ENCODE peak calls at places on chromosomes 4 and X, in five cellular contexts. R is fibroblast of the aortic adventitia; T is mesothelial cell of epicardium; P is CD8-positive, alpha-beta T cell; O is CD4-positive, alpha-beta T cell. H is an unnamed sample.

GRCh38 chr4:42906906-42907774 is 14.6 kb downstream of the GRXCR1 start:
- DNase-seq in R (no peak), T (no peak), P (no peak), O (no peak), H (no peak)

GRCh38 chr4:142416711-142417275 is 429.3 kb downstream of the INPP4B start:
- DNase-seq in R (peak), T (no peak), P (no peak), O (no peak), H (no peak)

GRCh38 chr4:47942420-47942819 is 28.0 kb upstream of the NFXL1 start:
- DNase-seq in R (no peak), T (no peak), P (no peak), O (no peak), H (no peak)

GRCh38 chr4:55618546-55619143 is 17.5 kb downstream of the NMU start:
- DNase-seq in R (no peak), T (no peak), P (no peak), O (no peak), H (no peak)

GRCh38 chr4:76654084-76654483 is 219.1 kb downstream of the SHROOM3 start:
- DNase-seq in R (no peak), T (no peak), P (no peak), O (no peak), H (no peak)

GRCh38 chr4:105158837-105159236 is 12.2 kb downstream of the TET2 start:
- DNase-seq in R (no peak), T (no peak), P (no peak), O (no peak), H (no peak)

GRCh38 chr4:6222761-6223292 is 22.5 kb upstream of the JAKMIP1 start:
- DNase-seq in R (no peak), T (no peak), P (no peak), O (no peak), H (no peak)

GRCh38 chr4:10020106-10020505 is 1.2 kb downstream of the SLC2A9 start:
- DNase-seq in R (no peak), T (no peak), P (no peak), O (no peak), H (no peak)

GRCh38 chr4:184457530-184458249 is 16.7 kb downstream of the IRF2 start:
- DNase-seq in R (no peak), T (no peak), P (no peak), O (no peak), H (peak)

GRCh38 chrX:39856472-39857121 is 241.2 kb downstream of the BCOR start:
- DNase-seq in R (no peak), T (no peak), P (no peak), O (no peak), H (no peak)

GRCh38 chr4:173573725-173574124 is 43.7 kb upstream of the HAND2 start:
- DNase-seq in R (no peak), T (no peak), P (no peak), O (no peak), H (no peak)

GRCh38 chr4:122156819-122157218 is 4.7 kb downstream of the BLTP1 start:
- DNase-seq in R (no peak), T (no peak), P (no peak), O (no peak), H (no peak)

GRCh38 chr4:54717694-54718093 is 59.9 kb downstream of the KIT start:
- DNase-seq in R (no peak), T (no peak), P (no peak), O (no peak), H (no peak)

GRCh38 chr4:15385928-15386327 is 41.9 kb upstream of the C1QTNF7 start:
- DNase-seq in R (no peak), T (no peak), P (no peak), O (no peak), H (no peak)

GRCh38 chr4:108512615-108513505 is 107.5 kb upstream of the RPL34 start:
- DNase-seq in R (peak), T (peak), P (peak), O (peak), H (no peak)

GRCh38 chr4:32672369-32672768 is 1952.2 kb downstream of the PCDH7 start:
- DNase-seq in R (no peak), T (no peak), P (no peak), O (no peak), H (no peak)

GRCh38 chrX:16946361-16946964 is at the start of gene REPS2:
- DNase-seq in R (peak), T (peak), P (peak), O (peak), H (peak)

GRCh38 chr4:38319456-38320348 is 344.3 kb upstream of the KLF3 start:
- DNase-seq in R (peak), T (peak), P (peak), O (peak), H (peak)

GRCh38 chrX:50903387-50904027 is 7.0 kb upstream of the BMP15 start:
- DNase-seq in R (peak), T (no peak), P (no peak), O (no peak), H (no peak)

GRCh38 chrX:1524874-1525582 is 12.0 kb downstream of the P2RY8 start:
- DNase-seq in R (no peak), T (no peak), P (no peak), O (no peak), H (no peak)

GRCh38 chrX:75273483-75273882 is 402 bp upstream of the UPRT start:
- DNase-seq in R (no peak), T (no peak), P (no peak), O (no peak), H (no peak)

GRCh38 chrX:153766098-153766817 is 2.2 kb downstream of the PLXNB3 start:
- DNase-seq in R (peak), T (peak), P (peak), O (no peak), H (no peak)

GRCh38 chr4:52244773-52245360 is 193.8 kb downstream of the SPATA18 start:
- DNase-seq in R (no peak), T (no peak), P (no peak), O (no peak), H (no peak)

GRCh38 chr4:169137555-169137920 is 127.5 kb upstream of the CBR4 start:
- DNase-seq in R (no peak), T (no peak), P (no peak), O (no peak), H (no peak)
- TF ChIP-seq CTCF in R (no peak), T (no peak), P (no peak), O (no peak), H (no peak)

DNA sequence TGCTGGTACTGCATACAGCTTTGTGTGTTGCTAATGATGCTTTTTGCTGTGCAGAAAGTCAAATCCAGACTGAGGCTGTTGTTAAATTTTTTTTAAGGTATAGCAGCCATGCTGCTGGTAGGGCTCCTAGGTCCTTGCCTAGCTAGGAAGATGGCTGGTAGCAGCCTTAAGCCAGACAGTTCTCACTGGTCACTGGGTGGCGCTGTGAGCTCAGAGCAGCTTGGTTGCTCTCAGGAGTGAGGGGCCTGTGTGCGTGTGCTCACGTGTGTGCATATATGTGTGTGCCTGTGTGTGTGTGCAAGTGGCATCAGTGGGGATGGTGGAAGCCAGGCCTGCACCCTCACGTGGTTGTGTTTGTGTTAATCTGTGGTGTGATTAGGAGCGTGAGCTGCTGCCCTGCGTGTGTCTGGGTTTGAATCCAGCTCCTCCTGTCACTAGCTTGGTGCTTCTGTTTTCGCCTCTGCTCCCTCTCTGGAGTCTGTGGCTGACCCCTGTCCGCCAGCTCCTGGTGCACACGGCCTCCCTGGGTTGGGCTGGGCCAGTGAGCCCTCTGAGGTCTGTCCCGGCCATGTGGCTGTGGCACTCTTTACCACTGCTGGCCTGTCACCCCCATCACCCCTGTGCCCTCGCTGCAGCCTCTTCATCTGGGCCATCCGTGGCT is 46.1 kb downstream of the SORCS2 start:
- DNase-seq in R (no peak), T (no peak), P (no peak), O (no peak), H (no peak)
- TF ChIP-seq CTCF in R (peak), T (no peak), P (no peak), O (no peak), H (no peak)

GRCh38 chr4:187175197-187175596 is 451.5 kb upstream of the FAT1 start:
- DNase-seq in R (no peak), T (no peak), P (no peak), O (no peak), H (no peak)
- TF ChIP-seq CTCF in R (no peak), T (no peak), P (no peak), O (no peak), H (no peak)

GRCh38 chr4:152047451-152047850 is 286.6 kb upstream of the GATB start:
- DNase-seq in R (no peak), T (no peak), P (no peak), O (no peak), H (no peak)
- TF ChIP-seq CTCF in R (no peak), T (no peak), P (no peak), O (no peak), H (no peak)

GRCh38 chrX:140317462-140317861 is 187.4 kb downstream of the SOX3 start:
- DNase-seq in R (no peak), T (no peak), P (no peak), O (no peak), H (no peak)

GRCh38 chrX:140318306-140318705 is 186.6 kb downstream of the SOX3 start:
- DNase-seq in R (peak), T (no peak), P (no peak), O (no peak), H (no peak)
- TF ChIP-seq CTCF in R (no peak), T (no peak), P (no peak), O (no peak), H (no peak)

GRCh38 chr4:155667538-155668511 is 1.2 kb downstream of the GUCY1A1 start:
- DNase-seq in R (peak), T (peak), P (no peak), O (no peak), H (no peak)

GRCh38 chr4:155672342-155672741 is 5.7 kb downstream of the GUCY1A1 start:
- DNase-seq in R (no peak), T (no peak), P (no peak), O (no peak), H (no peak)

GRCh38 chr4:155665054-155665453 is 1.6 kb upstream of the GUCY1A1 start:
- DNase-seq in R (no peak), T (no peak), P (no peak), O (no peak), H (no peak)

DNA sequence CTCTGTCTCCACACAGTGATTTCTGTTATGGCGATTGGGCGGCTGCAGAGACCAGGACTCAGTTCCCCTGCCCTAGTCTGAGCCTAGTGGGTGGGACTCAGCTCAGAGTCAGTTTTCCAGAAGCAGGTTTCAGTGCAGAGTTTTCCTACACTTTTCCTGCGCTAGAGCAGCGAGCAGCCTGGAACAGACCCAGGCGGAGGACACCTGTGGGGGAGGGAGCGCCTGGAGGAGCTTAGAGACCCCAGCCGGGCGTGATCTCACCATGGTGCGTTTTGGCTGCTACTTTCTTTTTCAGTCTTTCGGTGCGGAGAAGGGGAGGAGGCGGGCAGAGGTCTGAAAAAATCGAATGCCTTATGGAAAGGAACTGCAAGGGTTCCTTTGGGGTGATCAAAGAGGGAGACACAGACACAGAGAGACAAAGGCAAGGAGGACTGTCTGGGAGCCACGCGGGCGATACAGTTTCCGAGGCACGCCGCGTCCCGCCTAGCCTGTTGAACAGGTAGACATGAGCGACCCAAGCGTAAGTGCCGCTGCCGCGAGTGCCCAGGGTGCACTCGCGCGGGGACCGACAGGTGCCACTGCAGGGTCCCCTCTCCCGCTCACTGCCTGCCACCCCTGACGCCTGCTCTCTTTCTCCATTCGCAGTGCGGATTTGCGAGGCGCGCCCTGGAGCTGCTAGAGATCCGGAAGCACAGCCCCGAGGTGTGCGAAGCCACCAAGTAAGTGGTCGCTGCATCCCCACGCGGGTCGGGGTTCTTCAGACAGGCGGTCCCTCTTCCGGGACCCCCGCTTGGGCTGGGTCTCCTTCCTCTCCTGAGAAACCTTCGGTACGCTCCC is at the start of gene GUCY1A1:
- DNase-seq in R (peak), T (peak), P (peak), O (no peak), H (peak)
- TF ChIP-seq CTCF in R (no peak), T (no peak), P (no peak), O (no peak), H (no peak)

DNA sequence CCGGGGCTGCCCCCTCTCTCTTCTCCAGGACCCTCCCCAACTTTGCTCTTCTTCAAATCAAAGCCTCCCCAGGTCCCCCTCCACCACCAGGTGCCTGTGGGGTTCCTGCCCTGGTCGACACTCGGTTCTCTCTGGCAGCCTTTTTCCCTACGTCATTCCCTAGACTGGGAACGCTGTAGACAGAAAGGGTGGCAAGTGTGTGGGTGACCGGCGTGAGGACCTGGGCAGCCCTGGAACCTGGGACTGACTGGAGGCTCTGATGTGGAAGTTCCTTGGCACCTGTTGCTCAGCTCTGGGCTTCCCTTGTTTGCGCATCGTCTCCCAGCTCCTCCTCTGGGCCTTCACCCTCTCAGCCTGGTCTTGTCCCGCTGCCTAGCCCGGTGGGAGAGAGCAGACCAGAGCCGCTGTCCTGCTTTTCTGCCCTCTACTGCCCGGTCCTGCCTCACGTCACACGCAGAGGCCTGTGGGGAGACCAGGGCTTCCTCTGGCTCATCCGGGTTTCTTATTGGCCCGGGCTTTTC is 1.3 kb downstream of the TACC3 start:
- DNase-seq in R (no peak), T (no peak), P (no peak), O (no peak), H (no peak)
- TF ChIP-seq CTCF in R (no peak), T (no peak), P (no peak), O (no peak), H (no peak)